ENCODE peak calls at places on chromosomes 4 and X, in six cellular contexts. G, T, O, Z, P and C are unnamed samples.

GRCh38 chr4:7649741-7650531 is 215.2 kb upstream of the PSAPL1 start:
- DNase-seq in T (peak; percentile 53), G (peak; percentile 59), P (peak; percentile 65), O (peak; percentile 99), Z (peak; percentile 21), C (no peak)

GRCh38 chr4:149279331-149279730 is 536.3 kb downstream of the IQCM start:
- DNase-seq in Z (no peak), P (no peak), T (no peak), G (no peak), O (peak; percentile 62), C (no peak)

GRCh38 chr4:180610317-180610716 is 1632.9 kb upstream of the TENM3 start:
- DNase-seq in Z (no peak), P (no peak), O (peak; percentile 66), G (no peak), T (no peak), C (no peak)

GRCh38 chr4:176879370-176880116 is 86.8 kb upstream of the VEGFC start:
- DNase-seq in G (no peak), Z (no peak), P (peak; percentile 55), O (no peak), T (no peak), C (no peak)

GRCh38 chrX:107629533-107629909 is 1.2 kb downstream of the PRPS1 start:
- DNase-seq in Z (peak; percentile 5), T (no peak), P (peak; percentile 29), O (peak; percentile 39), G (no peak), C (no peak)

GRCh38 chrX:150084474-150085229 is 146.4 kb upstream of the EOLA2 start:
- DNase-seq in Z (peak; percentile 81), G (no peak), O (peak; percentile 88), P (peak; percentile 68), T (no peak), C (no peak)

GRCh38 chr4:41258783-41259182 is 2.1 kb downstream of the UCHL1 start:
- DNase-seq in G (no peak), T (no peak), O (peak; percentile 72), Z (peak; percentile 70), P (peak; percentile 75), C (no peak)

GRCh38 chr4:25172964-25173917 is 13.0 kb upstream of the SEPSECS start:
- DNase-seq in T (no peak), G (no peak), O (peak; percentile 100), P (peak; percentile 96), Z (peak; percentile 91), C (no peak)

GRCh38 chrX:110741213-110741796 is 54.3 kb downstream of the CHRDL1 start:
- DNase-seq in G (no peak), T (no peak), P (peak; percentile 51), O (peak; percentile 86), Z (no peak), C (no peak)

GRCh38 chr4:87151730-87152129 is 68.7 kb downstream of the KLHL8 start:
- DNase-seq in T (no peak), G (no peak), O (no peak), Z (peak; percentile 32), P (no peak), C (no peak)

GRCh38 chr4:11503166-11503565 is 74.5 kb upstream of the HS3ST1 start:
- DNase-seq in Z (no peak), O (no peak), G (no peak), T (no peak), P (no peak), C (peak; percentile 31)

GRCh38 chrX:129823115-129823514 is 20.6 kb downstream of the ZDHHC9 start:
- DNase-seq in G (no peak), P (peak; percentile 65), T (no peak), O (peak; percentile 10), Z (peak; percentile 44), C (no peak)

GRCh38 chr4:156774422-156774821 is 197.2 kb downstream of the PDGFC start:
- DNase-seq in P (peak; percentile 87), Z (no peak), T (no peak), G (peak; percentile 59), O (peak; percentile 96), C (no peak)

GRCh38 chr4:95304898-95305297 is 243.9 kb downstream of the UNC5C start:
- DNase-seq in O (peak; percentile 94), Z (no peak), G (no peak), P (peak; percentile 42), T (no peak), C (no peak)

GRCh38 chr4:101205878-101206277 is 141.4 kb downstream of the PPP3CA start:
- DNase-seq in G (no peak), O (peak; percentile 85), P (peak; percentile 49), T (no peak), Z (no peak), C (no peak)

GRCh38 chr4:184384056-184384809 is 90.1 kb downstream of the IRF2 start:
- DNase-seq in O (peak; percentile 96), Z (peak; percentile 74), G (no peak), P (peak; percentile 98), T (no peak), C (peak; percentile 45)

DNA sequence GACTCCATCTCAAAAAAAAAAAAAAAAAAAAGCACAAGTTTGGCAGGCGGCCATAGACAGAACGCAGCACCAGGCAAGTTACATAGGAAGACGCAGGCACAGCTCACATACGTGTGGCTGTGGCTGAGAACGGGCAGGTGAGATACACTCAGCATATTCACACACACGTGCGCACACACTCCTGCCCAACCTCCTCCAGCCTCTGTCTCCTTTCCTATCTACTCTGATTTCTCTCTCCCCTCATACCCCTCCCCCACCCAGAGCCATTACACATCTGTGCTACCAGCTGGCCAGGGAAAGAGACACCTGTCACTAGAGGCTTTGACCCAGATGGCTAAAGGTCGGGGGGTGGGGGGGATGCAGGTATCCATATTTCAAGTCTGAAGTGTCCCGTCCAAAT is 2.2 kb upstream of the SLC38A5 start:
- DNase-seq in Z (no peak), O (no peak), T (no peak), P (no peak), G (no peak), C (peak; percentile 58)
- H3K4me1 ChIP-seq in Z (peaks cover 6% of the 10 kb centered on the region), O (peaks cover 3% of the 10 kb centered on the region), T (no peaks in the 10 kb centered on the region), P (no peaks in the 10 kb centered on the region), G (no peaks in the 10 kb centered on the region), C (no peaks in the 10 kb centered on the region)

GRCh38 chr4:33592701-33593100 is 2651.6 kb downstream of the ARAP2 start:
- DNase-seq in G (no peak), Z (no peak), P (peak; percentile 7), O (no peak), T (no peak), C (no peak)
- H3K9me3 ChIP-seq in G (peaks cover 16% of the 10 kb centered on the region), Z (peaks cover 2% of the 10 kb centered on the region), P (no peaks in the 10 kb centered on the region), O (no peaks in the 10 kb centered on the region), T (no peaks in the 10 kb centered on the region), C (no peaks in the 10 kb centered on the region)

GRCh38 chr4:92263010-92263409 is 40.8 kb upstream of the GRID2 start:
- DNase-seq in P (no peak), T (no peak), O (no peak), Z (no peak), G (no peak), C (no peak)

GRCh38 chr4:92264163-92264562 is 39.6 kb upstream of the GRID2 start:
- DNase-seq in G (no peak), P (no peak), T (no peak), O (no peak), Z (no peak), C (no peak)

GRCh38 chr4:92263575-92263974 is 40.2 kb upstream of the GRID2 start:
- DNase-seq in Z (no peak), G (no peak), O (no peak), P (no peak), T (no peak), C (no peak)

GRCh38 chr4:92262371-92262770 is 41.4 kb upstream of the GRID2 start:
- DNase-seq in T (no peak), P (no peak), O (no peak), Z (no peak), G (no peak), C (no peak)

GRCh38 chr4:92261256-92261655 is 42.5 kb upstream of the GRID2 start:
- DNase-seq in O (no peak), P (no peak), T (no peak), Z (no peak), G (no peak), C (no peak)
- H3K36me3 ChIP-seq in O (no peaks in the 10 kb centered on the region), P (no peaks in the 10 kb centered on the region), T (no peaks in the 10 kb centered on the region), Z (no peaks in the 10 kb centered on the region), G (no peaks in the 10 kb centered on the region), C (no peaks in the 10 kb centered on the region)

GRCh38 chr4:186701788-186702187 is 21.9 kb downstream of the FAT1 start:
- DNase-seq in G (no peak), T (no peak), Z (no peak), P (no peak), O (no peak), C (no peak)
- H3K4me1 ChIP-seq in G (no peaks in the 10 kb centered on the region), T (peaks cover 3% of the 10 kb centered on the region), Z (no peaks in the 10 kb centered on the region), P (peaks cover 31% of the 10 kb centered on the region), O (peaks cover 18% of the 10 kb centered on the region), C (peaks cover 50% of the 10 kb centered on the region)

DNA sequence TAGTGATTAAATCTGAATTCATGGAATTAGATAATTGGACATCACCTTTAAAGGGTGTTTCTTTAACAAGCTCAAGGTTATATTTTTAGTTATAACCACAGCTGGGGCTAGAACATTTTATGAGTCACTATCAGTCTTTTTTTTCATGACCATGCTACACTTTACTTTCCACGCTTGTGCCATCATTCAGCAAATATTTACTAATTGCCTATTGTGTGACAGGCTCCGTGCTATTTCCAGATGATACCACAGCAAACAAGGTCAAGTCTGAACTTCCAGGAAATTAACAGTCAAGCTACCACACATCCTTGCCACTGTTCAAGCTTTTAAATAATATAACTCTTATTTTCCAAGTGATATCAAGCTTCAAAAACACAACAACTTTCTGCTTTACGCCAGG is 16.5 kb downstream of the SPANXN3 start:
- DNase-seq in T (no peak), P (no peak), Z (no peak), O (no peak), G (no peak), C (no peak)
- H3K9me3 ChIP-seq in T (no peaks in the 10 kb centered on the region), P (no peaks in the 10 kb centered on the region), Z (no peaks in the 10 kb centered on the region), O (no peaks in the 10 kb centered on the region), G (no peaks in the 10 kb centered on the region), C (no peaks in the 10 kb centered on the region)

GRCh38 chr4:892780-893179 is 39.3 kb downstream of the GAK start:
- DNase-seq in T (no peak), G (no peak), Z (no peak), P (no peak), O (no peak), C (no peak)

GRCh38 chr4:890036-890695 is 42.0 kb downstream of the GAK start:
- DNase-seq in P (no peak), T (no peak), G (no peak), Z (no peak), O (no peak), C (no peak)

GRCh38 chr4:893276-893994 is 38.7 kb downstream of the GAK start:
- DNase-seq in T (no peak), Z (no peak), G (no peak), O (no peak), P (no peak), C (no peak)

GRCh38 chr4:889516-889915 is 42.6 kb downstream of the GAK start:
- DNase-seq in G (no peak), T (no peak), P (no peak), O (no peak), Z (no peak), C (no peak)

GRCh38 chr4:891747-892146 is 40.4 kb downstream of the GAK start:
- DNase-seq in Z (no peak), P (peak; percentile 13), G (no peak), O (no peak), T (no peak), C (no peak)
- H3K36me3 ChIP-seq in Z (no peaks in the 10 kb centered on the region), P (no peaks in the 10 kb centered on the region), G (peaks cover 72% of the 10 kb centered on the region), O (peaks cover 38% of the 10 kb centered on the region), T (peaks cover 100% of the 10 kb centered on the region), C (peaks cover 7% of the 10 kb centered on the region)

GRCh38 chrX:41688835-41689234 is at the start of gene GPR34:
- DNase-seq in Z (no peak), T (no peak), P (no peak), O (no peak), G (no peak), C (no peak)
- H3K4me1 ChIP-seq in Z (no peaks in the 10 kb centered on the region), T (no peaks in the 10 kb centered on the region), P (no peaks in the 10 kb centered on the region), O (no peaks in the 10 kb centered on the region), G (no peaks in the 10 kb centered on the region), C (no peaks in the 10 kb centered on the region)